ENCODE peak calls at places on chromosomes 12 and 14, in five cellular contexts. K, A, J, H and X are unnamed samples.

GRCh38 chr12:65646127-65646643 is 178.1 kb upstream of the HMGA2 start:
- DNase-seq in A (no peak), H (no peak), K (no peak), J (no peak), X (no peak)

GRCh38 chr14:94936411-94936892 is 166.5 kb upstream of the GSC start:
- DNase-seq in J (peak; percentile 72), H (no peak), K (no peak), A (no peak), X (no peak)

GRCh38 chr14:91113829-91114078 is at the start of gene DGLUCY:
- DNase-seq in A (peak; percentile 68), H (no peak), J (peak; percentile 79), K (no peak), X (peak; percentile 81)

GRCh38 chr14:74737753-74738325 is 24.9 kb downstream of the FCF1 start:
- DNase-seq in J (no peak), A (peak; percentile 32), K (no peak), H (no peak), X (no peak)

GRCh38 chr14:95522556-95522955 is 6.1 kb upstream of the SYNE3 start:
- DNase-seq in K (no peak), J (no peak), A (no peak), H (no peak), X (no peak)

GRCh38 chr12:38886064-38886463 is 19.3 kb downstream of the CPNE8 start:
- DNase-seq in H (no peak), J (no peak), A (peak; percentile 76), K (no peak), X (no peak)

GRCh38 chr12:76241371-76241770 is 106.8 kb downstream of the BBS10 start:
- DNase-seq in A (no peak), H (no peak), J (no peak), K (no peak), X (no peak)

GRCh38 chr12:114961491-114961890 is 277.5 kb upstream of the TBX3 start:
- DNase-seq in A (no peak), H (no peak), K (no peak), J (no peak), X (no peak)

GRCh38 chr14:95516554-95517209 is at the start of gene SYNE3:
- DNase-seq in A (no peak), H (no peak), K (peak; percentile 90), J (peak; percentile 72), X (no peak)

GRCh38 chr12:75623631-75624118 is 112.3 kb upstream of the KRR1 start:
- DNase-seq in A (peak; percentile 81), H (no peak), J (no peak), K (no peak), X (peak; percentile 15)

GRCh38 chr12:92324849-92325500 is 179.3 kb upstream of the BTG1 start:
- DNase-seq in J (no peak), A (no peak), K (no peak), H (no peak), X (no peak)

GRCh38 chr14:95564060-95564459 is 29.2 kb downstream of the GLRX5 start:
- DNase-seq in H (no peak), A (no peak), K (no peak), J (peak; percentile 35), X (peak; percentile 19)

GRCh38 chr12:123363743-123364531 is 710 bp downstream of the SBNO1 start:
- DNase-seq in J (peak; percentile 32), K (no peak), H (no peak), A (peak; percentile 52), X (peak; percentile 26)

GRCh38 chr12:123363385-123363742 is 1.3 kb downstream of the SBNO1 start:
- DNase-seq in K (no peak), J (no peak), H (no peak), A (no peak), X (no peak)

GRCh38 chr12:123365141-123365917 is 682 bp upstream of the SBNO1 start:
- DNase-seq in H (peak; percentile 85), J (peak; percentile 98), K (peak; percentile 96), A (peak; percentile 100), X (peak; percentile 97)

GRCh38 chr12:123367511-123367910 is 2.9 kb upstream of the SBNO1 start:
- DNase-seq in A (peak; percentile 36), H (no peak), K (no peak), J (no peak), X (no peak)

DNA sequence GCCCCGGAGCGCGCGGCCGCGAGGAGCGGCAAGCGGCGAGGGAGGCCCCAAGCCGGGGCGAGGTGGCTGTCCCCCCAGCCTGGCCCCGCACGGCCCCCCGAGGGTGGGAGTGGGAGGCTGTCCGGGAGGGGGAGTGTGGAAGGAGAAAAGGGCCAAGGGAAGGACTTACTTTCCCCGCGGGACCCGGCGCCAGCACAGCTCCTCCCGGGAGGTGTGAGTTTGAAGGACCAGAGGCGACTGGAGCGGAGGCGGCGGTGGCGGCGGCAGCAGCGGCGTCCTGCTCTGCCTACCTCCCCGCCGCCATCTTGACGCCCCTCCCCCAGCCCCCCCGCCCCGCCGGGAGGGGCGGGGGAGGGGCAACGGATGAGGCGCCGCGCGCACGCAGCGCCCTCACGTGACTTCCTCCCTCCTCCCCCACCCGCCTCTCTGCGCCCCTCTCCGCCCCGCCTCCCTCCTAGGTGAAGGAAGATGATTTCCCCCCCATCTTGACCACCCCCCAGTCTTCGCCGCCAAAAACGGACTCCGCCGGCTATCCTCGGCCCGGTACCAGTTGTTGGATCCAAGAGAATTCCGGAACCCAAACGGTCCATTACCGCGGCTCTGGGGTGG is at the start of gene SBNO1:
- DNase-seq in J (peak; percentile 90), A (peak; percentile 94), K (peak; percentile 95), H (peak; percentile 73), X (peak; percentile 73)
- TF ChIP-seq POLR2A in J (peak; percentile 78), A (peak; percentile 86), K (peak; percentile 65), H (no peak), X (peak; percentile 83)

GRCh38 chr14:99683619-99684355 is at the start of gene CYP46A1:
- DNase-seq in A (peak; percentile 99), K (peak; percentile 97), J (peak; percentile 100), H (peak; percentile 95), X (peak; percentile 96)
- TF ChIP-seq POLR2A in A (peak; percentile 41), K (peak; percentile 77), J (peak; percentile 35), H (no peak), X (peak; percentile 29)

GRCh38 chr12:79935021-79935623 is at the start of gene PPP1R12A:
- DNase-seq in K (peak; percentile 94), A (peak; percentile 98), J (peak; percentile 97), H (peak; percentile 88), X (peak; percentile 93)
- TF ChIP-seq POLR2A in K (peak; percentile 96), A (peak; percentile 92), J (peak; percentile 99), H (peak; percentile 97), X (peak; percentile 79)

DNA sequence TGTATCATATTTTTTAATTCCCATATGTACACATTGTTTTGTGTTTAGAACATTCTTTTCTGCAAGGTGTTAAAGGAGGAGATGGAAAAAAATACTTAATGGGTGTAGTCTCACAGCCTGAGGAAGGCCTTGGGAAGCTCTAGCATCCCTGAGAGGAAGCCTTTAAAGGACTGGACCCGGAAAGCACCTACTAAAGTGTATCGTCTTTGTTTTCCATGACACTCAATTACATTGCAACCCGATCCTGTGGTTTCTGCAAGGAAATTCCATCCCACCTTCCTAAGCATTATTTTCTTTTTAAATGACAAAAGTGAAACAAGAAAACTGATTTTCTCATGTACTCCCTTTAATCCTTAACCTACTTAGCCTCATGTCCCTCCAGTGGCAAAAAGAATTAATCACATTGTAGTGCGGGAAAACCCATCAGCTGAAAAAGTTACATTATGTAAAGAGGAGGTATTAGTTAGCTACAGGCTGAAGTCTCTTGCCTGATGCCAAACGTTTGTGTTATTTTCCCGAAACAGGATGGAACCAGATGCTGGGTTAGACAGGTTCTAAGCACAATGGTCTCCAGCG is 147.8 kb upstream of the CPSF6 start:
- DNase-seq in A (no peak), K (no peak), H (no peak), J (no peak), X (no peak)
- TF ChIP-seq POLR2A in A (no peak), K (no peak), H (no peak), J (no peak), X (no peak)

GRCh38 chr12:67070604-67071003 is 198.6 kb upstream of the CAND1 start:
- DNase-seq in H (no peak), J (no peak), A (no peak), K (no peak), X (no peak)

GRCh38 chr12:67068773-67069450 is 200.2 kb upstream of the CAND1 start:
- DNase-seq in H (no peak), J (peak; percentile 38), A (peak; percentile 67), K (peak; percentile 24), X (no peak)

GRCh38 chr12:67070307-67070600 is 198.9 kb upstream of the CAND1 start:
- DNase-seq in H (no peak), J (no peak), K (no peak), A (no peak), X (no peak)

GRCh38 chr12:67068204-67068731 is 200.9 kb upstream of the CAND1 start:
- DNase-seq in A (peak; percentile 29), H (no peak), J (peak; percentile 17), K (no peak), X (no peak)

GRCh38 chr12:67069451-67070306 is 199.5 kb upstream of the CAND1 start:
- DNase-seq in J (peak; percentile 18), H (no peak), K (peak; percentile 11), A (peak; percentile 52), X (no peak)
- TF ChIP-seq POLR2A in J (no peak), H (no peak), K (no peak), A (peak; percentile 52), X (no peak)

GRCh38 chr14:61284001-61284400 is 2.9 kb upstream of the TMEM30B start:
- DNase-seq in A (no peak), K (no peak), J (no peak), H (no peak), X (no peak)
- TF ChIP-seq POLR2A in A (no peak), K (no peak), J (no peak), H (no peak), X (no peak)

GRCh38 chr12:6928703-6929407 is 1.1 kb downstream of the ATN1 start:
- DNase-seq in A (no peak), J (no peak), K (no peak), H (no peak), X (no peak)
- TF ChIP-seq POLR2A in A (no peak), J (no peak), K (no peak), H (no peak), X (no peak)